ENCODE peak calls at places on chromosome 20, in seven cellular contexts. F, Y, X, I, U, J and V are unnamed samples.

GRCh38 chr20:11389188-11389587 is 528.5 kb upstream of the BTBD3 start:
- DNase-seq in J (no peak), X (no peak), Y (no peak), F (no peak), U (no peak), I (no peak), V (no peak)

GRCh38 chr20:48064929-48065328 is 279.6 kb upstream of the SULF2 start:
- DNase-seq in F (no peak), U (no peak), I (no peak), Y (no peak), J (no peak), X (no peak), V (no peak)

GRCh38 chr20:40325006-40325563 is 364.0 kb downstream of the MAFB start:
- DNase-seq in J (no peak), U (no peak), I (no peak), F (no peak), X (no peak), Y (no peak), V (no peak)

GRCh38 chr20:17893480-17893879 is 75.1 kb downstream of the SNX5 start:
- DNase-seq in Y (no peak), J (no peak), I (no peak), X (no peak), U (no peak), F (no peak), V (no peak)

GRCh38 chr20:40080059-40080652 is 608.9 kb downstream of the MAFB start:
- DNase-seq in Y (no peak), J (no peak), X (no peak), I (no peak), F (no peak), U (peak; percentile 18), V (no peak)

GRCh38 chr20:38722708-38723068 is 1.6 kb upstream of the SLC32A1 start:
- DNase-seq in I (no peak), F (no peak), X (no peak), J (peak; percentile 60), U (no peak), Y (no peak), V (no peak)

GRCh38 chr20:48090784-48091183 is 305.5 kb upstream of the SULF2 start:
- DNase-seq in U (no peak), J (no peak), Y (no peak), I (no peak), F (no peak), X (no peak), V (no peak)

GRCh38 chr20:31527266-31527665 is 13.0 kb downstream of the HM13 start:
- DNase-seq in U (no peak), J (no peak), X (no peak), I (no peak), F (no peak), Y (no peak), V (no peak)

GRCh38 chr20:32456869-32457421 is 98.8 kb downstream of the ASXL1 start:
- DNase-seq in J (peak; percentile 93), I (no peak), X (no peak), F (no peak), U (peak; percentile 40), Y (no peak), V (no peak)

GRCh38 chr20:5696011-5696559 is 54.1 kb upstream of the SHLD1 start:
- DNase-seq in X (no peak), Y (no peak), J (no peak), F (no peak), I (peak; percentile 64), U (no peak), V (no peak)

GRCh38 chr20:58174708-58175287 is 53.7 kb downstream of the ANKRD60 start:
- DNase-seq in I (no peak), J (no peak), X (no peak), Y (peak; percentile 87), F (peak; percentile 13), U (no peak), V (no peak)
- H3K4me1 ChIP-seq in I (no peaks in the 10 kb centered on the region), J (no peaks in the 10 kb centered on the region), X (no peaks in the 10 kb centered on the region), Y (peaks cover 10% of the 10 kb centered on the region), F (peaks cover 7% of the 10 kb centered on the region), U (peaks cover 9% of the 10 kb centered on the region), V (peaks cover 7% of the 10 kb centered on the region)

DNA sequence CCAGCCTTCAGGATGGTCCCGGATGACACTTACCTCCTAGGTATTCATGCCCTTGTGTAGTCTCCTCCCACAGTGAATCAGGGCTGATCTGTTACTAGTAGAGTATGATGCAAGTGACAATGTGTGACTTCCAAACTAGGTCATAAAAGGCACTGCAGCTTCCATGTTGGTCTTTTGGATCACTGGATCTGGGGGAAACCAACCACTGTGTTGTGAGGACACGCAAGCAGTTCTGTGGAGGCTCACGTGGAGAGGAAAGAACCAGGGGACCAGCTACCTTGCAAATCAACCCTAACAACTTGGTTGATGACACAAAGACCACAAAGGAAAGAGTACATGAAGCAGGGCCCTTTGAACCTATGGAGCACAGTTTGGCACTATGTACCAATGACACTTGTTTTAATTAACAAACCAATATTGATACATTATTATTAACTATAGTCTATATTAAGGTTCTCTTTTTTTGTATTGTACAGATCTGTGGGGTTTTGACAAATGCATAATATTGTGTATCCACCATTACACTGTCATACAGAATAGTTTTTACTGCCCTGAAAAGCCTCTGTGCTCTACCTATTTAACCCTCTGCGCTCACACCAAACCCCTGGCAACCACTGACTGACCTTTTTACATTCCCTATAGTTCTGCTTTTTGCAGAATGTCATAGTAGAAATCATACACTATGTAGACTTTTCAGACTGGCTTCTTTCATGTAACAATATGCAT is 16.3 kb upstream of the SDCBP2 start:
- DNase-seq in J (peak; percentile 19), F (no peak), U (no peak), X (no peak), Y (no peak), I (no peak), V (no peak)
- H3K4me3 ChIP-seq in J (no peak overlapping the region), F (no peak overlapping the region), U (no peak overlapping the region), X (no peak overlapping the region), Y (no peak overlapping the region), I (no peak overlapping the region), V (no peak overlapping the region)

GRCh38 chr20:57394087-57395082 is 3.2 kb downstream of the RBM38 start:
- DNase-seq in J (no peak), I (peak; percentile 19), U (no peak), X (no peak), F (no peak), Y (peak; percentile 73), V (no peak)
- H3K4me1 ChIP-seq in J (peaks cover 5% of the 10 kb centered on the region), I (no peaks in the 10 kb centered on the region), U (peaks cover 41% of the 10 kb centered on the region), X (peaks cover 2% of the 10 kb centered on the region), F (peaks cover 76% of the 10 kb centered on the region), Y (peaks cover 84% of the 10 kb centered on the region), V (peaks cover 78% of the 10 kb centered on the region)

DNA sequence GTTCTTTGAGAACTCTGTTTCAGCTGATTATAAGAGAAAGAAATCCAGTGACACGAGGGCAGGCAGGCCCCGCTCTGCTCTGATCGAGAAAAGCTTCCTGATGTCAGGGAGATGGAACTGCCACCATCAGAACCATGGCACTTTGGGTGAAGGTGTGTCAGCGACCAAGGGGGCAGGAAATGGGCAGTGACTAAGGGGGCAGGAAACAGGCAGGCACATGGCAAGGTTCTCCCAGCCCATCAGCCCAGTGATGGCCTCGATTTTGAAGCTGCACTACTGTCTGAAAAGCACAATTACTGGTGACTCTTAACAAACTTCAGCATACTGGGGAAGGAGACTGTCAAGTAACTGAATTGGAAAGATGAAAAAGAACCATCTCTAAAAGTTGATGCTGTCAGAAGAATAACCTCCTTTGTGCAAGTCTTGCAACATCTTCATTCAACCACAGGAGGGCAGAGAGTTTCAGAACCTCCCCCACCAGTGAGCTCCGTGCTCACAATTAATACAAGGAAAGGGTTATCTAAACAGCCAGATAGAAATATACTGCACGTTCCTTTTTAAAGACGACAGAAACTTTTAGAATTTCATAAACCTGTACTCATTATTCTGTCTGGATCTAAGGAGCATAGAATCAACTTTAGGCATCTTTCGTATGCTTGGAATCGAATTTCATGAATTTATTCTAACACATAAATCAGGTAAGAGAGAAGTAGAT is 39.1 kb downstream of the TMX4 start:
- DNase-seq in F (no peak), X (peak; percentile 35), I (no peak), U (no peak), J (no peak), Y (no peak), V (no peak)
- H3K4me3 ChIP-seq in F (no peak overlapping the region), X (no peak overlapping the region), I (peak overlapping the region; percentile 14), U (no peak overlapping the region), J (no peak overlapping the region), Y (no peak overlapping the region), V (no peak overlapping the region)

GRCh38 chr20:50301712-50302111 is 111.1 kb downstream of the CEBPB start:
- DNase-seq in I (no peak), X (no peak), F (no peak), Y (no peak), J (no peak), U (no peak), V (no peak)
- H3K4me1 ChIP-seq in I (peaks cover 26% of the 10 kb centered on the region), X (peaks cover 7% of the 10 kb centered on the region), F (peaks cover 32% of the 10 kb centered on the region), Y (peaks cover 34% of the 10 kb centered on the region), J (no peaks in the 10 kb centered on the region), U (peaks cover 27% of the 10 kb centered on the region), V (peaks cover 9% of the 10 kb centered on the region)

GRCh38 chr20:53579581-53580375 is 13.9 kb downstream of the ZNF217 start:
- DNase-seq in U (no peak), I (peak; percentile 57), F (peak; percentile 38), J (no peak), X (peak; percentile 76), Y (no peak), V (peak; percentile 48)

GRCh38 chr20:53581444-53582311 is 12.0 kb downstream of the ZNF217 start:
- DNase-seq in F (peak; percentile 65), I (no peak), U (no peak), Y (no peak), J (no peak), X (no peak), V (peak; percentile 57)

GRCh38 chr20:53578492-53579222 is 15.0 kb downstream of the ZNF217 start:
- DNase-seq in J (no peak), U (peak; percentile 71), X (peak; percentile 88), F (peak; percentile 51), Y (no peak), I (no peak), V (peak; percentile 82)

GRCh38 chr20:53579266-53579580 is 14.4 kb downstream of the ZNF217 start:
- DNase-seq in Y (no peak), I (no peak), F (no peak), U (no peak), X (no peak), J (no peak), V (no peak)

DNA sequence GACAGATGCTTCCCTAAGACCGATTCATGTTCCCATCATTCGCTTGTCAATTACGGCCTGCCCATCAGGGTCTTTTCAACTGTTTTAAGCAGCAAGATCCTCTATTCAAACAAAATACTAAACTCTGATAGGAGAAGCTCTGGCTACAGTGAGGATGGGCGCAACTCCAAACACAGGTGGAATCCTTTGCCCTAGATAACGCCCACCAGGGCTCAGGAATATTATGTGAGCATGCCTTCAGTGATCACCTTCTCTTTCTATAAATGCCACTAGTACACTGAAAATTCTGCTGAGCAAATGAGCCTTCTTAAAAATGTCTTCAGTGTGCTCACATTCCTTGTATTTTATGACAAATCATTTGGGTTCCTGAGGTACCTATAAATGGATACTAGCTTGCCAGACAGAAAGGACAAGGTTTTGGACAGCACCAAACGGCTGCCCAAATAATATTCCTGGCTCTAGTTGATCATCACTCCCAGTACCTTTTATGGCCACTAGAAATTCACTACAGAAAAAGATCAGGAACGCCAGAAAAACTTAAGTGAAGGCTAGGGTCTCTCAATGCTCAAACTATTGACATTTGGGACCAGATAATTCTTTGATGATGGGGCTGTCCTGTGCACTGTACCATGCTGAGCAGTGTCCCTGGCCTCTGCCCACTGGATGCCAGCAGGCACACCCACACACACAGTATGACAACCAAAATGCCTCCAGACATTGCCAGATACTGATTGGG is 13.1 kb downstream of the ZNF217 start:
- DNase-seq in U (no peak), F (no peak), Y (no peak), I (no peak), J (no peak), X (no peak), V (no peak)
- H3K4me3 ChIP-seq in U (no peak overlapping the region), F (peak overlapping the region; percentile 10), Y (no peak overlapping the region), I (no peak overlapping the region), J (no peak overlapping the region), X (peak overlapping the region; percentile 35), V (peak overlapping the region; percentile 61)